ENCODE peak calls at places on chromosome 6, in five cellular contexts. D is GM13976, Q is body of pancreas, T is lung, U is spleen. Z is an unnamed sample.

GRCh38 chr6:119568580-119568979 is 219.0 kb upstream of the MAN1A1 start:
- DNase-seq in T (no peak), U (no peak), D (no peak), Q (no peak), Z (no peak)

GRCh38 chr6:132114201-132114860 is 163.2 kb upstream of the CCN2 start:
- DNase-seq in Q (no peak), D (no peak), T (no peak), U (no peak), Z (no peak)

GRCh38 chr6:74936886-74937285 is 269.0 kb downstream of the COL12A1 start:
- DNase-seq in T (no peak), U (no peak), D (no peak), Q (no peak), Z (no peak)

GRCh38 chr6:149129401-149130077 is 188.0 kb upstream of the TAB2 start:
- DNase-seq in D (no peak), T (no peak), U (no peak), Q (peak; percentile 13), Z (peak; percentile 66)

GRCh38 chr6:153090241-153090930 is 40.7 kb downstream of the RGS17 start:
- DNase-seq in T (no peak), Q (no peak), U (no peak), D (no peak), Z (peak; percentile 50)

GRCh38 chr6:170441316-170441715 is 111.8 kb downstream of the PSMB1 start:
- DNase-seq in Q (no peak), T (no peak), D (no peak), U (no peak), Z (no peak)

GRCh38 chr6:170290306-170291128 is at the start of gene DLL1:
- DNase-seq in D (peak; percentile 55), Q (peak; percentile 70), U (peak; percentile 89), T (no peak), Z (peak; percentile 43)

GRCh38 chr6:36352477-36353157 is 15.9 kb upstream of the BNIP5 start:
- DNase-seq in U (no peak), D (no peak), Q (no peak), T (no peak), Z (no peak)

GRCh38 chr6:121305957-121306607 is 28.2 kb downstream of the TBC1D32 start:
- DNase-seq in U (no peak), T (no peak), Q (no peak), D (peak; percentile 32), Z (no peak)

GRCh38 chr6:127858992-127859391 is 41.9 kb downstream of the THEMIS start:
- DNase-seq in T (no peak), D (no peak), U (no peak), Q (no peak), Z (no peak)
- TF ChIP-seq CTCF in T (no peak), D (no peak), U (no peak), Q (no peak), Z (no peak)

DNA sequence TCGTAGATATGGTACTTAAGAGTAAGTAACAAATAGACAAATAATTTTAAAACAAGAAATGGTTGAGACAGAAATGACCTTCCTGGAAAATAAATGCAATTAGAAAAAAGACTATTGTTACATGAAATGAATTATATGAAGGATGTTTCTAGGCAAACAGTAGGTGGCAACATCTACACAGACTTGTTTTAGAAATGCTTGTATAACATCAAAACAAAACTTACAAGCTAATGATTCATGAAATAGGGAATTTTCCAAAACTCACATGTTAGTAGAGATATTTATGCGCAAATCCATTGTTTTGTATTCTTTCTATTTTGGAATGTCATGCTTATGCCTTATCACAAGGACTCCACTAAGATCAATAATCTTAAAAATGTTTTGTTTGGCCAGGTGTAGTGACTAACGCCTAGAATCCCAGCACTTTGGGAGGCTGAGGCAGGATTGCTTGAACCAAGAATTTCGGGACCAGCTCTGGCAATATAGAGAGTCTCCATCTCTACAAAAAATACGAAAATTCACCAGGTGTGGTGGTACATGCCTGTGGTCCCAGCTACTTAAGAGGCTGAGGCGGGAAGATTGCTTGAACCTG is 32.3 kb upstream of the LGSN start:
- DNase-seq in Q (no peak), U (no peak), D (peak; percentile 21), T (no peak), Z (no peak)
- TF ChIP-seq CTCF in Q (no peak), U (peak; percentile 16), D (peak; percentile 38), T (no peak), Z (peak; percentile 62)

GRCh38 chr6:29759457-29759856 is 36.2 kb downstream of the HLA-F start:
- DNase-seq in U (no peak), Q (no peak), D (no peak), T (no peak), Z (no peak)

GRCh38 chr6:29757701-29758293 is 34.6 kb downstream of the HLA-F start:
- DNase-seq in T (peak; percentile 15), U (no peak), D (no peak), Q (no peak), Z (no peak)

GRCh38 chr6:29758761-29759160 is 35.5 kb downstream of the HLA-F start:
- DNase-seq in Q (no peak), U (no peak), T (peak; percentile 16), D (no peak), Z (no peak)

GRCh38 chr6:29755295-29755871 is 32.1 kb downstream of the HLA-F start:
- DNase-seq in Q (no peak), T (no peak), D (no peak), U (no peak), Z (no peak)

GRCh38 chr6:29757282-29757681 is 34.0 kb downstream of the HLA-F start:
- DNase-seq in T (peak; percentile 20), Q (no peak), U (no peak), D (no peak), Z (no peak)
- TF ChIP-seq CTCF in T (no peak), Q (no peak), U (no peak), D (no peak), Z (no peak)

GRCh38 chr6:114586298-114586697 is 243.5 kb upstream of the HS3ST5 start:
- DNase-seq in D (no peak), Q (no peak), T (no peak), U (no peak), Z (no peak)
- TF ChIP-seq CTCF in D (no peak), Q (no peak), T (no peak), U (no peak), Z (no peak)

DNA sequence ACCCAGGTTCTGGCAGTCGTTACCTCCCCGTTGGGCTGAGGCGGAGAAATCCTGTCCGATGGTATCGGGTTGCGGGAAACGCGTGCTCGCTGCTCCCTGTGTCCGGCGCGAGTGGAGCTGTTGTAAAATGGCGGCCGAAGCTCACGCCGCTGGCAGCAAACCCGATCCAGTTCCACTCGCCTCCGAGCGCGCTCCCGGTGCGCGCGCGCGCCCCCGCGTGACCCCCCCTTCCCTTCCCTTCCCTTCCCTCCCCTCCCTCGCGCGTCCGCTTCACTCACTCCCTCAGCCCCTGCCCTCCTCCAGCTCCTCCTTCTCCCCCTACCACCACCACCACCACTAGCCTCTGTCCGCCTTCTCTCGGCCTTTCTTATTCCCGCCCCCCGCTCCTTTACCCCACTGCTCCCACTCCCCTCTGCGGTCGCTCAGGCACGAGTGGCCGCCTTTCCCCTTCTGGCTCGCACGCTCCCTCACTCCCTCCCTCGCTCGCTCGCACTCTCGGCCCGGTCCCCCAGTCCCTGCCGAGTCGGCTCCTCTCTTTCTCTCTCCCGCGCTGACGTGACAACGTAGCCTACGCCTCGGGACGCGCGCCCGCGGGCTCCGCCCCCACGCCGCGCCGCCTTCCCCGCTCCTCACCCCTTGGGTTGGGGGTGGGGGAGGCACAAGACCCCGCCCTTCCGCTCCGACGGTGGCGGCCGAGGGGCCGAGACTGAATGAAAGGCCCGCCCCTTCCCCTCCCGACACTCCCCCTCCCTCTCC is at the start of gene SYNCRIP:
- DNase-seq in T (peak; percentile 99), D (peak; percentile 93), Q (peak; percentile 99), U (peak; percentile 100), Z (peak; percentile 98)
- TF ChIP-seq CTCF in T (no peak), D (no peak), Q (no peak), U (peak; percentile 3), Z (no peak)